ENCODE peak calls at places on chromosomes 12 and 14, in nine cellular contexts. One of them, this sample, is unnamed.

GRCh38 chr14:58919262-58919661 is 269.2 kb upstream of the DAAM1 start:
- DNase-seq in astrocyte of the cerebellum: no peak
- DNase-seq in foreskin melanocyte: no peak
- DNase-seq in kidney: no peak
- DNase-seq in RPMI8226: no peak
- DNase-seq in NCI-H526 treated with DMSO at 0.1 percent for 48 hours: peak; percentile 51
- DNase-seq in stimulated activated CD4-positive, alpha-beta T cell treated with anti-CD3 and anti-CD28 coated beads, TNF-alpha, amount 100 ng/mL, for 24 hours: no peak
- DNase-seq in activated T-helper 1 cell treated with Interleukin-2 at 50 U/mL for 16 hours: no peak
- DNase-seq in activated T-cell treated with anti-CD3 and anti-CD28 coated beads for 1 hour: no peak
- DNase-seq in this sample: no peak

GRCh38 chr14:62662811-62663477 is 382.3 kb downstream of the KCNH5 start:
- DNase-seq in NCI-H526 treated with DMSO at 0.1 percent for 48 hours: no peak
- DNase-seq in kidney: no peak
- DNase-seq in stimulated activated CD4-positive, alpha-beta T cell treated with anti-CD3 and anti-CD28 coated beads, TNF-alpha, amount 100 ng/mL, for 24 hours: no peak
- DNase-seq in foreskin melanocyte: no peak
- DNase-seq in RPMI8226: no peak
- DNase-seq in activated T-cell treated with anti-CD3 and anti-CD28 coated beads for 1 hour: no peak
- DNase-seq in activated T-helper 1 cell treated with Interleukin-2 at 50 U/mL for 16 hours: no peak
- DNase-seq in astrocyte of the cerebellum: no peak
- DNase-seq in this sample: no peak

GRCh38 chr12:75452675-75453330 is 27.8 kb upstream of the GLIPR1 start:
- DNase-seq in stimulated activated CD4-positive, alpha-beta T cell treated with anti-CD3 and anti-CD28 coated beads, TNF-alpha, amount 100 ng/mL, for 24 hours: no peak
- DNase-seq in kidney: no peak
- DNase-seq in activated T-cell treated with anti-CD3 and anti-CD28 coated beads for 1 hour: no peak
- DNase-seq in NCI-H526 treated with DMSO at 0.1 percent for 48 hours: no peak
- DNase-seq in RPMI8226: no peak
- DNase-seq in activated T-helper 1 cell treated with Interleukin-2 at 50 U/mL for 16 hours: no peak
- DNase-seq in astrocyte of the cerebellum: peak; percentile 5
- DNase-seq in foreskin melanocyte: no peak
- DNase-seq in this sample: peak; percentile 48

GRCh38 chr12:29164477-29165163 is 15.5 kb downstream of the FAR2 start:
- DNase-seq in activated T-cell treated with anti-CD3 and anti-CD28 coated beads for 1 hour: no peak
- DNase-seq in activated T-helper 1 cell treated with Interleukin-2 at 50 U/mL for 16 hours: no peak
- DNase-seq in foreskin melanocyte: peak; percentile 72
- DNase-seq in astrocyte of the cerebellum: peak; percentile 36
- DNase-seq in kidney: no peak
- DNase-seq in RPMI8226: peak; percentile 56
- DNase-seq in NCI-H526 treated with DMSO at 0.1 percent for 48 hours: no peak
- DNase-seq in stimulated activated CD4-positive, alpha-beta T cell treated with anti-CD3 and anti-CD28 coated beads, TNF-alpha, amount 100 ng/mL, for 24 hours: no peak
- DNase-seq in this sample: peak; percentile 55

GRCh38 chr12:25276199-25276937 is 25.6 kb upstream of the KRAS start:
- DNase-seq in stimulated activated CD4-positive, alpha-beta T cell treated with anti-CD3 and anti-CD28 coated beads, TNF-alpha, amount 100 ng/mL, for 24 hours: peak; percentile 38
- DNase-seq in foreskin melanocyte: no peak
- DNase-seq in astrocyte of the cerebellum: peak; percentile 77
- DNase-seq in activated T-helper 1 cell treated with Interleukin-2 at 50 U/mL for 16 hours: peak; percentile 12
- DNase-seq in RPMI8226: peak; percentile 92
- DNase-seq in NCI-H526 treated with DMSO at 0.1 percent for 48 hours: no peak
- DNase-seq in activated T-cell treated with anti-CD3 and anti-CD28 coated beads for 1 hour: peak; percentile 18
- DNase-seq in kidney: no peak
- DNase-seq in this sample: peak; percentile 88

GRCh38 chr12:68119724-68120211 is 39.8 kb downstream of the IFNG start:
- DNase-seq in activated T-cell treated with anti-CD3 and anti-CD28 coated beads for 1 hour: no peak
- DNase-seq in kidney: no peak
- DNase-seq in foreskin melanocyte: no peak
- DNase-seq in RPMI8226: no peak
- DNase-seq in astrocyte of the cerebellum: no peak
- DNase-seq in NCI-H526 treated with DMSO at 0.1 percent for 48 hours: no peak
- DNase-seq in activated T-helper 1 cell treated with Interleukin-2 at 50 U/mL for 16 hours: peak; percentile 8
- DNase-seq in stimulated activated CD4-positive, alpha-beta T cell treated with anti-CD3 and anti-CD28 coated beads, TNF-alpha, amount 100 ng/mL, for 24 hours: peak; percentile 30
- DNase-seq in this sample: peak; percentile 22

GRCh38 chr12:113822986-113823385 is 143.1 kb downstream of the RBM19 start:
- DNase-seq in activated T-cell treated with anti-CD3 and anti-CD28 coated beads for 1 hour: no peak
- DNase-seq in astrocyte of the cerebellum: no peak
- DNase-seq in stimulated activated CD4-positive, alpha-beta T cell treated with anti-CD3 and anti-CD28 coated beads, TNF-alpha, amount 100 ng/mL, for 24 hours: no peak
- DNase-seq in foreskin melanocyte: no peak
- DNase-seq in activated T-helper 1 cell treated with Interleukin-2 at 50 U/mL for 16 hours: no peak
- DNase-seq in kidney: no peak
- DNase-seq in RPMI8226: no peak
- DNase-seq in NCI-H526 treated with DMSO at 0.1 percent for 48 hours: no peak
- DNase-seq in this sample: no peak

GRCh38 chr12:94203181-94203546 is 54.8 kb downstream of the PLXNC1 start:
- DNase-seq in stimulated activated CD4-positive, alpha-beta T cell treated with anti-CD3 and anti-CD28 coated beads, TNF-alpha, amount 100 ng/mL, for 24 hours: no peak
- DNase-seq in NCI-H526 treated with DMSO at 0.1 percent for 48 hours: no peak
- DNase-seq in kidney: no peak
- DNase-seq in RPMI8226: no peak
- DNase-seq in activated T-helper 1 cell treated with Interleukin-2 at 50 U/mL for 16 hours: no peak
- DNase-seq in activated T-cell treated with anti-CD3 and anti-CD28 coated beads for 1 hour: no peak
- DNase-seq in astrocyte of the cerebellum: no peak
- DNase-seq in foreskin melanocyte: no peak
- DNase-seq in this sample: no peak

GRCh38 chr14:55892906-55893305 is 225.3 kb upstream of the PELI2 start:
- DNase-seq in RPMI8226: no peak
- DNase-seq in astrocyte of the cerebellum: no peak
- DNase-seq in activated T-helper 1 cell treated with Interleukin-2 at 50 U/mL for 16 hours: no peak
- DNase-seq in kidney: no peak
- DNase-seq in foreskin melanocyte: no peak
- DNase-seq in activated T-cell treated with anti-CD3 and anti-CD28 coated beads for 1 hour: no peak
- DNase-seq in NCI-H526 treated with DMSO at 0.1 percent for 48 hours: no peak
- DNase-seq in stimulated activated CD4-positive, alpha-beta T cell treated with anti-CD3 and anti-CD28 coated beads, TNF-alpha, amount 100 ng/mL, for 24 hours: no peak
- DNase-seq in this sample: no peak

GRCh38 chr14:102235275-102235897 is 69.6 kb downstream of the MOK start:
- DNase-seq in NCI-H526 treated with DMSO at 0.1 percent for 48 hours: peak; percentile 67
- DNase-seq in kidney: peak; percentile 89
- DNase-seq in activated T-helper 1 cell treated with Interleukin-2 at 50 U/mL for 16 hours: peak; percentile 47
- DNase-seq in stimulated activated CD4-positive, alpha-beta T cell treated with anti-CD3 and anti-CD28 coated beads, TNF-alpha, amount 100 ng/mL, for 24 hours: peak; percentile 52
- DNase-seq in foreskin melanocyte: peak; percentile 66
- DNase-seq in activated T-cell treated with anti-CD3 and anti-CD28 coated beads for 1 hour: peak; percentile 70
- DNase-seq in RPMI8226: peak; percentile 66
- DNase-seq in astrocyte of the cerebellum: peak; percentile 83
- DNase-seq in this sample: peak; percentile 13

GRCh38 chr12:118327381-118327780 is 45.3 kb downstream of the TAOK3 start:
- DNase-seq in NCI-H526 treated with DMSO at 0.1 percent for 48 hours: no peak
- DNase-seq in kidney: no peak
- DNase-seq in RPMI8226: no peak
- DNase-seq in stimulated activated CD4-positive, alpha-beta T cell treated with anti-CD3 and anti-CD28 coated beads, TNF-alpha, amount 100 ng/mL, for 24 hours: no peak
- DNase-seq in activated T-cell treated with anti-CD3 and anti-CD28 coated beads for 1 hour: no peak
- DNase-seq in astrocyte of the cerebellum: no peak
- DNase-seq in activated T-helper 1 cell treated with Interleukin-2 at 50 U/mL for 16 hours: no peak
- DNase-seq in foreskin melanocyte: no peak
- DNase-seq in this sample: no peak

GRCh38 chr14:54108481-54109471 is 152.2 kb upstream of the BMP4 start:
- DNase-seq in foreskin melanocyte: no peak
- DNase-seq in NCI-H526 treated with DMSO at 0.1 percent for 48 hours: no peak
- DNase-seq in activated T-cell treated with anti-CD3 and anti-CD28 coated beads for 1 hour: no peak
- DNase-seq in stimulated activated CD4-positive, alpha-beta T cell treated with anti-CD3 and anti-CD28 coated beads, TNF-alpha, amount 100 ng/mL, for 24 hours: no peak
- DNase-seq in RPMI8226: no peak
- DNase-seq in astrocyte of the cerebellum: peak; percentile 97
- DNase-seq in kidney: no peak
- DNase-seq in activated T-helper 1 cell treated with Interleukin-2 at 50 U/mL for 16 hours: no peak
- DNase-seq in this sample: no peak

GRCh38 chr12:72832024-72832423 is 559.9 kb downstream of the TRHDE start:
- DNase-seq in NCI-H526 treated with DMSO at 0.1 percent for 48 hours: no peak
- DNase-seq in kidney: no peak
- DNase-seq in stimulated activated CD4-positive, alpha-beta T cell treated with anti-CD3 and anti-CD28 coated beads, TNF-alpha, amount 100 ng/mL, for 24 hours: no peak
- DNase-seq in RPMI8226: peak; percentile 26
- DNase-seq in activated T-cell treated with anti-CD3 and anti-CD28 coated beads for 1 hour: no peak
- DNase-seq in foreskin melanocyte: peak; percentile 1
- DNase-seq in activated T-helper 1 cell treated with Interleukin-2 at 50 U/mL for 16 hours: no peak
- DNase-seq in astrocyte of the cerebellum: no peak
- DNase-seq in this sample: no peak

GRCh38 chr14:32331227-32331597 is 2.1 kb downstream of the AKAP6 start:
- DNase-seq in NCI-H526 treated with DMSO at 0.1 percent for 48 hours: no peak
- DNase-seq in activated T-helper 1 cell treated with Interleukin-2 at 50 U/mL for 16 hours: no peak
- DNase-seq in RPMI8226: no peak
- DNase-seq in foreskin melanocyte: peak; percentile 88
- DNase-seq in stimulated activated CD4-positive, alpha-beta T cell treated with anti-CD3 and anti-CD28 coated beads, TNF-alpha, amount 100 ng/mL, for 24 hours: no peak
- DNase-seq in activated T-cell treated with anti-CD3 and anti-CD28 coated beads for 1 hour: no peak
- DNase-seq in kidney: no peak
- DNase-seq in astrocyte of the cerebellum: no peak
- DNase-seq in this sample: no peak

GRCh38 chr12:68374315-68374982 is 42.3 kb upstream of the MDM1 start:
- DNase-seq in RPMI8226: peak; percentile 37
- DNase-seq in activated T-helper 1 cell treated with Interleukin-2 at 50 U/mL for 16 hours: peak; percentile 20
- DNase-seq in kidney: no peak
- DNase-seq in NCI-H526 treated with DMSO at 0.1 percent for 48 hours: no peak
- DNase-seq in stimulated activated CD4-positive, alpha-beta T cell treated with anti-CD3 and anti-CD28 coated beads, TNF-alpha, amount 100 ng/mL, for 24 hours: peak; percentile 9
- DNase-seq in foreskin melanocyte: no peak
- DNase-seq in astrocyte of the cerebellum: no peak
- DNase-seq in activated T-cell treated with anti-CD3 and anti-CD28 coated beads for 1 hour: peak; percentile 11
- DNase-seq in this sample: no peak

GRCh38 chr14:55381040-55381439 is 30.6 kb downstream of the ATG14 start:
- DNase-seq in astrocyte of the cerebellum: no peak
- DNase-seq in activated T-helper 1 cell treated with Interleukin-2 at 50 U/mL for 16 hours: no peak
- DNase-seq in stimulated activated CD4-positive, alpha-beta T cell treated with anti-CD3 and anti-CD28 coated beads, TNF-alpha, amount 100 ng/mL, for 24 hours: no peak
- DNase-seq in NCI-H526 treated with DMSO at 0.1 percent for 48 hours: no peak
- DNase-seq in activated T-cell treated with anti-CD3 and anti-CD28 coated beads for 1 hour: no peak
- DNase-seq in RPMI8226: no peak
- DNase-seq in kidney: no peak
- DNase-seq in foreskin melanocyte: no peak
- DNase-seq in this sample: no peak

GRCh38 chr12:132329739-132330548 is 555 bp upstream of the GALNT9 start:
- DNase-seq in activated T-cell treated with anti-CD3 and anti-CD28 coated beads for 1 hour: no peak
- DNase-seq in stimulated activated CD4-positive, alpha-beta T cell treated with anti-CD3 and anti-CD28 coated beads, TNF-alpha, amount 100 ng/mL, for 24 hours: no peak
- DNase-seq in activated T-helper 1 cell treated with Interleukin-2 at 50 U/mL for 16 hours: no peak
- DNase-seq in astrocyte of the cerebellum: no peak
- DNase-seq in foreskin melanocyte: no peak
- DNase-seq in kidney: peak; percentile 64
- DNase-seq in NCI-H526 treated with DMSO at 0.1 percent for 48 hours: no peak
- DNase-seq in RPMI8226: no peak
- DNase-seq in this sample: no peak

GRCh38 chr12:7129647-7130536 is at the start of gene CLSTN3:
- DNase-seq in RPMI8226: peak; percentile 86
- DNase-seq in astrocyte of the cerebellum: no peak
- DNase-seq in activated T-cell treated with anti-CD3 and anti-CD28 coated beads for 1 hour: peak; percentile 80
- DNase-seq in NCI-H526 treated with DMSO at 0.1 percent for 48 hours: peak; percentile 68
- DNase-seq in stimulated activated CD4-positive, alpha-beta T cell treated with anti-CD3 and anti-CD28 coated beads, TNF-alpha, amount 100 ng/mL, for 24 hours: peak; percentile 71
- DNase-seq in activated T-helper 1 cell treated with Interleukin-2 at 50 U/mL for 16 hours: peak; percentile 79
- DNase-seq in kidney: peak; percentile 94
- DNase-seq in foreskin melanocyte: no peak
- DNase-seq in this sample: peak; percentile 81

GRCh38 chr14:33120341-33120740 is 181.7 kb downstream of the NPAS3 start:
- DNase-seq in NCI-H526 treated with DMSO at 0.1 percent for 48 hours: no peak
- DNase-seq in astrocyte of the cerebellum: no peak
- DNase-seq in stimulated activated CD4-positive, alpha-beta T cell treated with anti-CD3 and anti-CD28 coated beads, TNF-alpha, amount 100 ng/mL, for 24 hours: no peak
- DNase-seq in RPMI8226: no peak
- DNase-seq in activated T-cell treated with anti-CD3 and anti-CD28 coated beads for 1 hour: no peak
- DNase-seq in activated T-helper 1 cell treated with Interleukin-2 at 50 U/mL for 16 hours: no peak
- DNase-seq in foreskin melanocyte: peak; percentile 29
- DNase-seq in kidney: no peak
- DNase-seq in this sample: peak; percentile 40

GRCh38 chr12:124489220-124489619 is 78.2 kb downstream of the NCOR2 start:
- DNase-seq in RPMI8226: no peak
- DNase-seq in kidney: no peak
- DNase-seq in foreskin melanocyte: no peak
- DNase-seq in activated T-cell treated with anti-CD3 and anti-CD28 coated beads for 1 hour: no peak
- DNase-seq in stimulated activated CD4-positive, alpha-beta T cell treated with anti-CD3 and anti-CD28 coated beads, TNF-alpha, amount 100 ng/mL, for 24 hours: no peak
- DNase-seq in astrocyte of the cerebellum: no peak
- DNase-seq in activated T-helper 1 cell treated with Interleukin-2 at 50 U/mL for 16 hours: no peak
- DNase-seq in NCI-H526 treated with DMSO at 0.1 percent for 48 hours: no peak
- DNase-seq in this sample: no peak

This sample was measured in RKO.